ENCODE peak calls at places on chromosomes 7 and 10, in eight cellular contexts. One of them, this sample, is unnamed.

GRCh38 chr7:46099091-46099490 is 178.0 kb upstream of the IGFBP3 start:
- DNase-seq in activated effector memory CD4-positive, alpha-beta T cell treated with anti-CD3 and anti-CD28 coated beads, Interleukin-2, amount 50 U/mL, for 16 hours: no peak
- DNase-seq in HAP-1: no peak
- DNase-seq in T1000: no peak
- DNase-seq in fibroblast of lung: no peak
- DNase-seq in activated CD4-positive, alpha-beta T cell treated with anti-CD3 and anti-CD28 coated beads, Interleukin-2, amount 10 ng/mL, durations not matched to agents 24 days and 14 days: no peak
- DNase-seq in GDM1: no peak
- DNase-seq in thyroid gland: no peak
- DNase-seq in this sample: no peak

GRCh38 chr10:132691711-132692153 is 94.2 kb downstream of the NKX6-2 start:
- DNase-seq in GDM1: no peak
- DNase-seq in activated CD4-positive, alpha-beta T cell treated with anti-CD3 and anti-CD28 coated beads, Interleukin-2, amount 10 ng/mL, durations not matched to agents 24 days and 14 days: no peak
- DNase-seq in activated effector memory CD4-positive, alpha-beta T cell treated with anti-CD3 and anti-CD28 coated beads, Interleukin-2, amount 50 U/mL, for 16 hours: peak
- DNase-seq in fibroblast of lung: no peak
- DNase-seq in T1000: no peak
- DNase-seq in HAP-1: no peak
- DNase-seq in thyroid gland: no peak
- DNase-seq in this sample: peak

GRCh38 chr10:97991875-97992274 is 38.5 kb downstream of the CRTAC1 start:
- DNase-seq in thyroid gland: peak
- DNase-seq in fibroblast of lung: peak
- DNase-seq in HAP-1: peak
- DNase-seq in activated CD4-positive, alpha-beta T cell treated with anti-CD3 and anti-CD28 coated beads, Interleukin-2, amount 10 ng/mL, durations not matched to agents 24 days and 14 days: no peak
- DNase-seq in activated effector memory CD4-positive, alpha-beta T cell treated with anti-CD3 and anti-CD28 coated beads, Interleukin-2, amount 50 U/mL, for 16 hours: no peak
- DNase-seq in GDM1: no peak
- DNase-seq in T1000: no peak
- DNase-seq in this sample: no peak

GRCh38 chr7:8255680-8256656 is 6.0 kb downstream of the ICA1 start:
- DNase-seq in thyroid gland: no peak
- DNase-seq in HAP-1: no peak
- DNase-seq in fibroblast of lung: no peak
- DNase-seq in GDM1: no peak
- DNase-seq in T1000: no peak
- DNase-seq in activated CD4-positive, alpha-beta T cell treated with anti-CD3 and anti-CD28 coated beads, Interleukin-2, amount 10 ng/mL, durations not matched to agents 24 days and 14 days: no peak
- DNase-seq in activated effector memory CD4-positive, alpha-beta T cell treated with anti-CD3 and anti-CD28 coated beads, Interleukin-2, amount 50 U/mL, for 16 hours: no peak
- DNase-seq in this sample: no peak

GRCh38 chr7:145848691-145849090 is 267.9 kb upstream of the CNTNAP2 start:
- DNase-seq in fibroblast of lung: peak
- DNase-seq in GDM1: no peak
- DNase-seq in activated effector memory CD4-positive, alpha-beta T cell treated with anti-CD3 and anti-CD28 coated beads, Interleukin-2, amount 50 U/mL, for 16 hours: no peak
- DNase-seq in thyroid gland: no peak
- DNase-seq in T1000: no peak
- DNase-seq in activated CD4-positive, alpha-beta T cell treated with anti-CD3 and anti-CD28 coated beads, Interleukin-2, amount 10 ng/mL, durations not matched to agents 24 days and 14 days: no peak
- DNase-seq in HAP-1: peak
- DNase-seq in this sample: no peak

GRCh38 chr10:88541116-88541626 is 41.9 kb downstream of the RNLS start:
- DNase-seq in activated effector memory CD4-positive, alpha-beta T cell treated with anti-CD3 and anti-CD28 coated beads, Interleukin-2, amount 50 U/mL, for 16 hours: no peak
- DNase-seq in fibroblast of lung: peak
- DNase-seq in HAP-1: no peak
- DNase-seq in GDM1: no peak
- DNase-seq in activated CD4-positive, alpha-beta T cell treated with anti-CD3 and anti-CD28 coated beads, Interleukin-2, amount 10 ng/mL, durations not matched to agents 24 days and 14 days: no peak
- DNase-seq in T1000: no peak
- DNase-seq in thyroid gland: no peak
- DNase-seq in this sample: no peak

GRCh38 chr10:14560274-14560673 is 214.4 kb downstream of the FAM107B start:
- DNase-seq in activated effector memory CD4-positive, alpha-beta T cell treated with anti-CD3 and anti-CD28 coated beads, Interleukin-2, amount 50 U/mL, for 16 hours: peak
- DNase-seq in thyroid gland: peak
- DNase-seq in T1000: peak
- DNase-seq in activated CD4-positive, alpha-beta T cell treated with anti-CD3 and anti-CD28 coated beads, Interleukin-2, amount 10 ng/mL, durations not matched to agents 24 days and 14 days: peak
- DNase-seq in fibroblast of lung: peak
- DNase-seq in GDM1: no peak
- DNase-seq in HAP-1: peak
- DNase-seq in this sample: peak

GRCh38 chr7:81846398-81846797 is 76.6 kb upstream of the HGF start:
- DNase-seq in thyroid gland: no peak
- DNase-seq in GDM1: peak
- DNase-seq in activated effector memory CD4-positive, alpha-beta T cell treated with anti-CD3 and anti-CD28 coated beads, Interleukin-2, amount 50 U/mL, for 16 hours: no peak
- DNase-seq in activated CD4-positive, alpha-beta T cell treated with anti-CD3 and anti-CD28 coated beads, Interleukin-2, amount 10 ng/mL, durations not matched to agents 24 days and 14 days: peak
- DNase-seq in fibroblast of lung: peak
- DNase-seq in HAP-1: no peak
- DNase-seq in T1000: no peak
- DNase-seq in this sample: no peak

GRCh38 chr7:91557789-91558396 is 293.7 kb downstream of the FZD1 start:
- DNase-seq in thyroid gland: no peak
- DNase-seq in activated CD4-positive, alpha-beta T cell treated with anti-CD3 and anti-CD28 coated beads, Interleukin-2, amount 10 ng/mL, durations not matched to agents 24 days and 14 days: no peak
- DNase-seq in activated effector memory CD4-positive, alpha-beta T cell treated with anti-CD3 and anti-CD28 coated beads, Interleukin-2, amount 50 U/mL, for 16 hours: no peak
- DNase-seq in T1000: peak
- DNase-seq in fibroblast of lung: peak
- DNase-seq in HAP-1: no peak
- DNase-seq in GDM1: no peak
- DNase-seq in this sample: no peak

GRCh38 chr7:139799586-139799985 is 21.8 kb upstream of the HIPK2 start:
- DNase-seq in T1000: no peak
- DNase-seq in thyroid gland: no peak
- DNase-seq in fibroblast of lung: no peak
- DNase-seq in HAP-1: no peak
- DNase-seq in activated effector memory CD4-positive, alpha-beta T cell treated with anti-CD3 and anti-CD28 coated beads, Interleukin-2, amount 50 U/mL, for 16 hours: no peak
- DNase-seq in GDM1: peak
- DNase-seq in activated CD4-positive, alpha-beta T cell treated with anti-CD3 and anti-CD28 coated beads, Interleukin-2, amount 10 ng/mL, durations not matched to agents 24 days and 14 days: no peak
- DNase-seq in this sample: no peak

GRCh38 chr7:94972296-94972695 is 64.9 kb downstream of the PPP1R9A start:
- DNase-seq in fibroblast of lung: no peak
- DNase-seq in T1000: no peak
- DNase-seq in HAP-1: no peak
- DNase-seq in GDM1: no peak
- DNase-seq in activated effector memory CD4-positive, alpha-beta T cell treated with anti-CD3 and anti-CD28 coated beads, Interleukin-2, amount 50 U/mL, for 16 hours: no peak
- DNase-seq in activated CD4-positive, alpha-beta T cell treated with anti-CD3 and anti-CD28 coated beads, Interleukin-2, amount 10 ng/mL, durations not matched to agents 24 days and 14 days: no peak
- DNase-seq in thyroid gland: peak
- DNase-seq in this sample: no peak

GRCh38 chr10:72611783-72612182 is 14.1 kb downstream of the MICU1 start:
- DNase-seq in HAP-1: no peak
- DNase-seq in GDM1: no peak
- DNase-seq in thyroid gland: peak
- DNase-seq in activated effector memory CD4-positive, alpha-beta T cell treated with anti-CD3 and anti-CD28 coated beads, Interleukin-2, amount 50 U/mL, for 16 hours: no peak
- DNase-seq in activated CD4-positive, alpha-beta T cell treated with anti-CD3 and anti-CD28 coated beads, Interleukin-2, amount 10 ng/mL, durations not matched to agents 24 days and 14 days: no peak
- DNase-seq in T1000: no peak
- DNase-seq in fibroblast of lung: no peak
- DNase-seq in this sample: no peak

GRCh38 chr7:39560997-39561396 is 5.2 kb upstream of the YAE1 start:
- DNase-seq in GDM1: no peak
- DNase-seq in fibroblast of lung: no peak
- DNase-seq in HAP-1: no peak
- DNase-seq in activated effector memory CD4-positive, alpha-beta T cell treated with anti-CD3 and anti-CD28 coated beads, Interleukin-2, amount 50 U/mL, for 16 hours: no peak
- DNase-seq in thyroid gland: no peak
- DNase-seq in activated CD4-positive, alpha-beta T cell treated with anti-CD3 and anti-CD28 coated beads, Interleukin-2, amount 10 ng/mL, durations not matched to agents 24 days and 14 days: no peak
- DNase-seq in T1000: no peak
- DNase-seq in this sample: no peak

GRCh38 chr7:139753079-139753692 is 24.6 kb downstream of the HIPK2 start:
- DNase-seq in T1000: no peak
- DNase-seq in activated CD4-positive, alpha-beta T cell treated with anti-CD3 and anti-CD28 coated beads, Interleukin-2, amount 10 ng/mL, durations not matched to agents 24 days and 14 days: no peak
- DNase-seq in HAP-1: no peak
- DNase-seq in GDM1: no peak
- DNase-seq in fibroblast of lung: no peak
- DNase-seq in activated effector memory CD4-positive, alpha-beta T cell treated with anti-CD3 and anti-CD28 coated beads, Interleukin-2, amount 50 U/mL, for 16 hours: no peak
- DNase-seq in thyroid gland: no peak
- DNase-seq in this sample: no peak

This sample was measured in cardiac septum.